ENCODE peak calls at places on chromosomes 11 and 22, in four cellular contexts. R is right lobe of liver, E is GM12865, W is A549. X is an unnamed sample.

GRCh38 chr11:2778630-2779498 is 79.1 kb upstream of the KCNQ1OT1 start:
- DNase-seq in R (peak), E (peak), W (peak), X (peak)

GRCh38 chr11:10478574-10479550 is 23.8 kb downstream of the AMPD3 start:
- DNase-seq in R (no peak), E (no peak), W (no peak), X (no peak)

GRCh38 chr11:60634151-60634550 is 65.3 kb upstream of the MS4A8 start:
- DNase-seq in R (no peak), E (peak), W (no peak), X (no peak)

GRCh38 chr11:9040410-9040809 is 36.6 kb upstream of the NRIP3 start:
- DNase-seq in R (no peak), E (no peak), W (no peak), X (no peak)

GRCh38 chr11:70076461-70076931 is 1.6 kb upstream of the ANO1 start:
- DNase-seq in R (no peak), E (no peak), W (no peak), X (peak)

GRCh38 chr11:95375451-95375850 is 144.4 kb upstream of the SESN3 start:
- DNase-seq in R (no peak), E (no peak), W (no peak), X (no peak)

GRCh38 chr11:130213143-130213978 is 53.8 kb downstream of the ST14 start:
- DNase-seq in R (peak), E (peak), W (peak), X (peak)

GRCh38 chr11:130315354-130315970 is 745 bp upstream of the ZBTB44 start:
- DNase-seq in R (peak), E (peak), W (no peak), X (peak)

GRCh38 chr11:120457996-120458395 is 53.6 kb upstream of the GRIK4 start:
- DNase-seq in R (no peak), E (no peak), W (no peak), X (no peak)

GRCh38 chr11:20501971-20502370 is 97.4 kb upstream of the SLC6A5 start:
- DNase-seq in R (no peak), E (no peak), W (no peak), X (no peak)

GRCh38 chr22:47371263-47372090 is 609.0 kb downstream of the TBC1D22A start:
- DNase-seq in R (no peak), E (no peak), W (no peak), X (no peak)

GRCh38 chr22:37979782-37980181 is 4.6 kb downstream of the SOX10 start:
- DNase-seq in R (no peak), E (no peak), W (no peak), X (peak)

GRCh38 chr11:118587952-118588351 is 15.7 kb downstream of the ARCN1 start:
- DNase-seq in R (no peak), E (no peak), W (no peak), X (no peak)

GRCh38 chr11:18865951-18866350 is 73.3 kb downstream of the MRGPRX1 start:
- DNase-seq in R (no peak), E (no peak), W (no peak), X (no peak)

GRCh38 chr11:12724301-12725046 is 50.3 kb downstream of the TEAD1 start:
- DNase-seq in R (no peak), E (peak), W (peak), X (peak)

GRCh38 chr11:75667831-75668507 is 869 bp downstream of the MAP6 start:
- DNase-seq in R (no peak), E (peak), W (peak), X (peak)

GRCh38 chr11:111445586-111445985 is 66.5 kb upstream of the POU2AF1 start:
- DNase-seq in R (no peak), E (no peak), W (no peak), X (no peak)

GRCh38 chr22:27874756-27875155 is 44.3 kb downstream of the PITPNB start:
- DNase-seq in R (no peak), E (peak), W (no peak), X (no peak)

GRCh38 chr11:118144869-118145268 is 7.8 kb downstream of the SCN4B start:
- DNase-seq in R (no peak), E (no peak), W (no peak), X (no peak)

GRCh38 chr22:50423956-50424355 is 50.9 kb downstream of the SBF1 start:
- DNase-seq in R (no peak), E (no peak), W (no peak), X (no peak)

GRCh38 chr11:122691751-122692150 is 36.2 kb downstream of the UBASH3B start:
- DNase-seq in R (no peak), E (no peak), W (no peak), X (no peak)

GRCh38 chr22:50060441-50061140 is 2.5 kb upstream of the TTLL8 start:
- DNase-seq in R (peak), E (no peak), W (no peak), X (peak)

GRCh38 chr11:114310095-114310494 is 13.9 kb downstream of the NNMT start:
- DNase-seq in R (no peak), E (no peak), W (no peak), X (no peak)

GRCh38 chr11:46710821-46711269 is 8.2 kb upstream of the F2 start:
- DNase-seq in R (no peak), E (no peak), W (no peak), X (peak)

GRCh38 chr22:22912135-22912408 is 24.5 kb downstream of the IGLL5 start:
- DNase-seq in R (no peak), E (no peak), W (no peak), X (no peak)

GRCh38 chr11:44751066-44751465 is 24.3 kb downstream of the TSPAN18 start:
- DNase-seq in R (no peak), E (no peak), W (no peak), X (no peak)

GRCh38 chr11:69393865-69394233 is 87.6 kb upstream of the LINC01488 start:
- DNase-seq in R (peak), E (no peak), W (no peak), X (no peak)

GRCh38 chr22:30423296-30423958 is 2.1 kb upstream of the MTFP1 start:
- DNase-seq in R (peak), E (peak), W (no peak), X (no peak)

GRCh38 chr22:26399288-26399687 is 29.8 kb upstream of the ASPHD2 start:
- DNase-seq in R (no peak), E (no peak), W (no peak), X (no peak)

GRCh38 chr11:11605181-11605580 is 16.6 kb downstream of the GALNT18 start:
- DNase-seq in R (no peak), E (no peak), W (no peak), X (no peak)

GRCh38 chr11:64348611-64349387 is 8.8 kb downstream of the CCDC88B start:
- DNase-seq in R (no peak), E (no peak), W (no peak), X (no peak)

GRCh38 chr11:5348516-5349194 is 2.7 kb upstream of the OR51B6 start:
- DNase-seq in R (no peak), E (no peak), W (no peak), X (no peak)

GRCh38 chr22:39219071-39220050 is 25.4 kb downstream of the PDGFB start:
- DNase-seq in R (no peak), E (no peak), W (no peak), X (no peak)

DNA sequence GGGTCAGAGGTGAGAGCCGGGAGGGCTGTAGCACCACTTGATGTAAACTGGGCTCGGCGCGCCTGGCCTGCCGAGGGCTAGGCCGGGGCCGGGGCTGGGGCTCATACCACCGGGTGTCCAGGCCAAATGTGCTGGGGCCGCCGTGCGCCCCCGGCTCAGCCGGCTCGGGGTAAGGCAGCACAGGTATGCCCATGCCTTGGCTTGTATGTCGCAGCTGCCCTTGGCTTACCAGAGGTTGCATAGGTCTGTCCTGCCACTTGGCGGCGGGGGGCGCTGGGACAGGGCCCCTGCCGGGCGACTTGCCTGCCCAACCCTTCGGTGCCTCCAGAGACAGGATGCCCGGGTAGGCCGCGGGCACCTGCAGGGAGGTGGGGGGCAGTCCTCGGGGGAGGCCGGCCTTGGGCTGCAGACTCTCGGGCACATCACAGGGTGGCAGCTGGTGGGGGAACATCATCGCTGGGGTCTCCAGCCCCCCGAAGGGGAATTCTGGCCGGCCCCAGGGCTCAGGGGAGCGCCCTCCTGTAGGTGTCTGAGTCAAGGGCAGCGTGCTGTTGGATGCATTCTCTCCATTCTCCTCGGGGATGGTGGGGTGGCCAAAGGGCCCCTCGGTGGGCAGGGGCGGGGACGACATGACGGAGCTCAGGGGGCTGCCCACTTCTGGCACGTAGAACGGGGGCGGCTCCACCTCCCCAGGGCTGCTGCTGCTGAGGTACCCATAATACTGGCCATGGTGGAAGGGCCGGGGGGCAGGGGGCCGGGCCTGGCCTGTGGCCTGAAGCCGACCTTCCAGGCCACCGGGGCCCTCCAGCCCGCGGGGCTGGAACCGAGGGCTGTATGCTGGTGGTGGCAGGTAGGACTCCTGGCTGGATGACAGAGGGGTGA is 36.4 kb downstream of the IGSF9B start:
- DNase-seq in R (no peak), E (no peak), W (no peak), X (no peak)
- H3K4me3 ChIP-seq in R (no peak), E (no peak), W (no peak), X (no peak)

DNA sequence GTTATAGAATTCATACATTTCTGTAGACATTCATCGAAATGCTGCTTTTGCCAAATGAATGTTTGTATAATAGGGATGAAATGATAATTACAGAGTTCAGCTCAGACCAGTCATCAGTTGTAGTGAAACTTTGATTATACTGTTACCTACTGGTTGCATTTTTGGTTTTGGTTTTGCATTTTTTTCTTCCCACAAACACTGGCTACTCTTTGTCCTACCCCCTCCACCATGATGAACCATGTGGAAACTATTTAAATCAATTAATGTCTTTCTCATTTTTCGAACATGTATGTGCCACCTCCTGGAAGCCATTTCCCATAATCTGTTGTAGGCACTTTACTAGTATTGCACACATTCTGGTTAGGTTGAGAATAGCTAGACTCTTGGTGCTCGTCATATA is 75.3 kb upstream of the MTNR1B start:
- DNase-seq in R (no peak), E (no peak), W (no peak), X (no peak)
- H3K4me3 ChIP-seq in R (no peak), E (no peak), W (no peak), X (no peak)

GRCh38 chr11:721913-722811 is 16.1 kb downstream of the EPS8L2 start:
- DNase-seq in R (peak), E (peak), W (no peak), X (peak)
- H3K4me3 ChIP-seq in R (no peak), E (no peak), W (no peak), X (no peak)

DNA sequence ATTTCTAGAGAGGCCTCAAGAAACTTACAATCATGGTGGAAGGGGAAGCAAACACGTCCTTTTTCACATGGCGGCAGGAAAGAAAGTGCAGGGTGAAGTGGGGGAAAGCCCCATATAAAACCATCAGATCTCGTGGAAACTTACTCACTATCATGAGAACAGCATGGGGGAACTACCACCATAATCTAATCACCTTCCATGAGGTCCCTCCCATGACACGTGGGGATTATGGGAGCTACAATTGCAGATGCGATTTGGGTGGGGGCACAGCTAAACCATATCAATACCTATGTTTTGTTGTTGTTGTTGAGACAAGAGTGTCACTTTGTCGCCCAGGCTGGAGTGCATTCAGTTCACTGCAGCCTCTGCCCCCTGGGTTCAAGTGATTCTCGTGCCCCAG is 29.9 kb downstream of the SFI1 start:
- DNase-seq in R (no peak), E (peak), W (no peak), X (no peak)
- H3K4me3 ChIP-seq in R (no peak), E (no peak), W (no peak), X (no peak)

GRCh38 chr11:102309621-102310541 is 7.4 kb upstream of the BIRC3 start:
- DNase-seq in R (no peak), E (no peak), W (no peak), X (no peak)

GRCh38 chr11:102306048-102306575 is 11.2 kb upstream of the BIRC3 start:
- DNase-seq in R (no peak), E (no peak), W (peak), X (no peak)

GRCh38 chr11:102305352-102306047 is 11.8 kb upstream of the BIRC3 start:
- DNase-seq in R (no peak), E (no peak), W (no peak), X (no peak)

GRCh38 chr11:102304686-102305085 is 12.6 kb upstream of the BIRC3 start:
- DNase-seq in R (no peak), E (no peak), W (no peak), X (no peak)

GRCh38 chr11:102306817-102307814 is 10.2 kb upstream of the BIRC3 start:
- DNase-seq in R (no peak), E (no peak), W (no peak), X (no peak)
- H3K4me3 ChIP-seq in R (no peak), E (no peak), W (no peak), X (no peak)

X was measured in right cardiac atrium.